ENCODE peak calls at places on chromosomes 4 and X, in eight cellular contexts. Z is SK-N-SH, U is endothelial cell of umbilical vein, G is Panc1, M is K562, P is vagina, X is HepG2, I is breast epithelium. K is an unnamed sample.

GRCh38 chr4:1045595-1046201 is 34.3 kb downstream of the FGFRL1 start:
- DNase-seq in Z (no peak), U (no peak), G (no peak), M (no peak), P (no peak), X (no peak), I (no peak), K (no peak)

GRCh38 chr4:88991746-88992145 is 65.2 kb downstream of the FAM13A start:
- DNase-seq in Z (no peak), U (peak), G (no peak), M (no peak), P (no peak), X (no peak), I (no peak), K (no peak)

GRCh38 chr4:23355263-23355662 is 534.6 kb downstream of the PPARGC1A start:
- DNase-seq in Z (no peak), U (no peak), G (no peak), M (no peak), P (no peak), X (no peak), I (no peak), K (no peak)

GRCh38 chr4:156347412-156348075 is 393.9 kb upstream of the CTSO start:
- DNase-seq in Z (no peak), U (no peak), G (no peak), M (no peak), P (no peak), X (no peak), I (no peak), K (no peak)

GRCh38 chrX:66632986-66633385 is 5.9 kb downstream of the EDA2R start:
- DNase-seq in Z (no peak), U (no peak), G (no peak), M (no peak), P (no peak), X (no peak), I (no peak), K (no peak)

GRCh38 chrX:77061533-77061932 is 385.7 kb upstream of the FGF16 start:
- DNase-seq in Z (no peak), U (no peak), G (no peak), M (no peak), P (no peak), X (no peak), I (no peak), K (no peak)

GRCh38 chrX:50747471-50747900 is 66.5 kb downstream of the SHROOM4 start:
- DNase-seq in Z (peak), U (peak), G (peak), M (peak), P (no peak), X (peak), I (no peak), K (no peak)

GRCh38 chr4:173237152-173237551 is 68.5 kb downstream of the GALNT7 start:
- DNase-seq in Z (peak), U (no peak), G (no peak), M (no peak), P (no peak), X (no peak), I (no peak), K (no peak)

GRCh38 chr4:125084608-125085007 is 230.1 kb upstream of the FAT4 start:
- DNase-seq in Z (no peak), U (no peak), G (no peak), M (no peak), P (no peak), X (no peak), I (no peak), K (no peak)

GRCh38 chr4:87849612-87850011 is 16.8 kb downstream of the MEPE start:
- DNase-seq in Z (no peak), U (no peak), G (no peak), M (no peak), P (no peak), X (no peak), I (no peak), K (no peak)

GRCh38 chr4:42995343-42995944 is 102.9 kb downstream of the GRXCR1 start:
- DNase-seq in Z (peak), U (peak), G (peak), M (peak), P (no peak), X (peak), I (no peak), K (no peak)

GRCh38 chr4:18689308-18689915 is 667.9 kb upstream of the LCORL start:
- DNase-seq in Z (peak), U (peak), G (peak), M (peak), P (no peak), X (peak), I (peak), K (no peak)

GRCh38 chr4:149264093-149264733 is 551.4 kb downstream of the IQCM start:
- DNase-seq in Z (peak), U (peak), G (peak), M (peak), P (no peak), X (peak), I (no peak), K (no peak)

GRCh38 chr4:140172960-140173359 is 19.0 kb upstream of the MAML3 start:
- DNase-seq in Z (no peak), U (no peak), G (no peak), M (no peak), P (no peak), X (no peak), I (no peak), K (no peak)

GRCh38 chr4:140170299-140170698 is 16.3 kb upstream of the MAML3 start:
- DNase-seq in Z (no peak), U (no peak), G (no peak), M (no peak), P (no peak), X (no peak), I (no peak), K (no peak)

GRCh38 chr4:140168936-140169335 is 15.0 kb upstream of the MAML3 start:
- DNase-seq in Z (no peak), U (no peak), G (no peak), M (no peak), P (no peak), X (no peak), I (no peak), K (no peak)

GRCh38 chr4:140176735-140177134 is 22.8 kb upstream of the MAML3 start:
- DNase-seq in Z (no peak), U (peak), G (no peak), M (no peak), P (no peak), X (no peak), I (no peak), K (no peak)

GRCh38 chr4:140174535-140174934 is 20.6 kb upstream of the MAML3 start:
- DNase-seq in Z (no peak), U (no peak), G (no peak), M (no peak), P (no peak), X (no peak), I (no peak), K (no peak)
- TF ChIP-seq CTCF in Z (no peak), U (no peak), G (no peak), M (no peak), P (no peak), X (no peak), I (no peak), K (no peak)

DNA sequence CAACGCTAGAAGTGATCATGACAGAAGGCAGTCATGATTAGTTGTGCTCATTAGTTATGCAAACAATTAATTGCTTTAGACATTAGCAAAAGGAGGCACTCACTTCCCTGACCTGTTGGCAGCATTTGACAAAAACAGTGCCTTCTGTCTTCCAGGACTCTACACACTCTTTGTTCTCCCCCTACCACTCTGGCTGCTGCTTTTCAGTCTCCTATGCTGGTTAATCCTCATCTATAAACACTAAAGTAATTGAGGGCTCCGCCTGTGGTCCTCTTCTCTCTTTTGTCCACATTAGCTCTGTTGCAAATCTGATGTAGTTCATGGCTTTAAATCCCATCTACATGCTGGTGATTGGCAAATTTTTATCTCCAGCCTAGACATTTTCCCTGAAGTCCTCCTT is 47.8 kb downstream of the ARHGEF38 start:
- DNase-seq in Z (no peak), U (no peak), G (no peak), M (no peak), P (no peak), X (no peak), I (no peak), K (no peak)
- H3K4me3 ChIP-seq in Z (no peak), U (no peak), G (no peak), M (no peak), P (no peak), X (no peak), I (no peak), K (no peak)

GRCh38 chr4:159048166-159048886 is 54.6 kb upstream of the RAPGEF2 start:
- DNase-seq in Z (peak), U (peak), G (peak), M (peak), P (no peak), X (peak), I (peak), K (peak)
- TF ChIP-seq POLR2AphosphoS5 in Z (no peak), U (no peak), G (no peak), M (no peak), P (no peak), X (no peak), I (no peak), K (no peak)

GRCh38 chrX:16730450-16730849 is 11.0 kb downstream of the SYAP1 start:
- DNase-seq in Z (no peak), U (no peak), G (no peak), M (no peak), P (no peak), X (no peak), I (no peak), K (no peak)

GRCh38 chrX:16727637-16728036 is 8.2 kb downstream of the SYAP1 start:
- DNase-seq in Z (no peak), U (no peak), G (no peak), M (no peak), P (no peak), X (no peak), I (no peak), K (no peak)

GRCh38 chrX:16737024-16737423 is 17.6 kb downstream of the SYAP1 start:
- DNase-seq in Z (no peak), U (no peak), G (no peak), M (no peak), P (no peak), X (no peak), I (no peak), K (no peak)

GRCh38 chrX:16733013-16733412 is 13.6 kb downstream of the SYAP1 start:
- DNase-seq in Z (no peak), U (peak), G (no peak), M (no peak), P (no peak), X (no peak), I (no peak), K (no peak)
- TF ChIP-seq CTCF in Z (no peak), U (no peak), G (no peak), M (no peak), P (no peak), X (no peak), I (no peak), K (no peak)

GRCh38 chr4:145815027-145815612 is 123.5 kb downstream of the ZNF827 start:
- DNase-seq in Z (no peak), U (no peak), G (no peak), M (no peak), P (no peak), X (no peak), I (no peak), K (no peak)
- H3K4me3 ChIP-seq in Z (no peak), U (no peak), G (no peak), M (no peak), P (no peak), X (no peak), I (no peak), K (no peak)

DNA sequence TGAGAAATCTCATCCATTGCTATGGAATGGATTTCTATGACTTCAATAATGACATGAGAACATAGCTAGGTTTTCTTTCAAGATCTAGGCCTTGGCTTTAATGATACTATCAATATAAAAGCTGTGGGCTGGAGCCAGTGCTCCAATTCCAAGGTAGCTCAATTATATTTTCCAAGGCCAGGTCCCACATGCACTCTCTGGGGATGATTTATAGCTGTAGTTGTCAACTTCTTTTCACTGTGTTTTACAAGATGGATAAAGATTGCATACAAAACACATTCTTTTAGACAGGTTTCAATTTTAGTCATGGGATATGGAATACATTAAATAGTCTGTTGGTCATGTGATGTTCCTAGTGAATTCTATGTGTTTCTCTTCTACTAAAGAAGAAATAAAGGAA is 156.7 kb downstream of the DCAF12L1 start:
- DNase-seq in Z (no peak), U (no peak), G (no peak), M (no peak), P (no peak), X (no peak), I (no peak), K (no peak)
- TF ChIP-seq POLR2AphosphoS5 in Z (no peak), U (no peak), G (no peak), M (no peak), P (no peak), X (no peak), I (no peak), K (no peak)

DNA sequence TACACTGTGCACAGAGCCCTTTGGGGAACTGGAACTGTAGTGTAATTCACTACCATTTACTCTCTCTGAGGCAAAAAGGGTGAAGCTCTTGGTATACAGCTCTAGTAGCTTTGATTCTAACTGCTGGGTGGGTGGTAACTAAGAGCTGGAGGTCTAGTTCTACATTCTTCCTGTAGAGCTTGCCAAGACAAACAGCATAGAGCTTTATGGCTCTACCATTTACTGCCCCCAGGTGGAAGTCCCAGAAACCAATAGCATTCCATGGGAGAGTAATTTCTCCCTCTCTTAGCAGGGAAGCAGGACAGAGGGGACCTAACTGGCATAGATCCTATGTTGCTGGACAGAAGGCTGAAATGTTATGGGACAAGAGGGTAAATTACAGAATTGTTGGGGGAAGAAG is 26.7 kb downstream of the HDAC8 start:
- DNase-seq in Z (no peak), U (peak), G (no peak), M (no peak), P (no peak), X (peak), I (no peak), K (no peak)
- TF ChIP-seq CTCF in Z (peak), U (peak), G (peak), M (no peak), P (no peak), X (peak), I (no peak), K (no peak)

K was measured in suprapubic skin.